ENCODE peak calls at places on chromosomes 6 and 20, in eight cellular contexts. A is heart left ventricle, T is GM23248, Z is right cardiac atrium, X is hepatocyte, M is thoracic aorta, H is sigmoid colon, Y is endothelial cell of umbilical vein. Q is an unnamed sample.

GRCh38 chr6:106767271-106767670 is 137.9 kb downstream of the QRSL1 start:
- DNase-seq in A (no peak), T (no peak), Z (no peak), X (no peak), M (no peak), H (no peak), Y (no peak), Q (no peak)

GRCh38 chr20:18057994-18058349 is 256 bp upstream of the OVOL2 start:
- DNase-seq in A (no peak), T (no peak), Z (no peak), X (no peak), M (no peak), H (no peak), Y (no peak), Q (peak; percentile 54)

GRCh38 chr6:90261801-90262200 is 34.8 kb downstream of the BACH2 start:
- DNase-seq in A (no peak), T (no peak), Z (no peak), X (no peak), M (no peak), H (no peak), Y (no peak), Q (no peak)

GRCh38 chr20:62046431-62046830 is 19.2 kb downstream of the TAF4 start:
- DNase-seq in A (no peak), T (no peak), Z (no peak), X (no peak), M (no peak), H (peak; percentile 15), Y (no peak), Q (peak; percentile 14)

GRCh38 chr6:42229720-42230119 is 12.1 kb upstream of the MRPS10 start:
- DNase-seq in A (no peak), T (no peak), Z (no peak), X (no peak), M (no peak), H (no peak), Y (no peak), Q (no peak)

GRCh38 chr6:142030115-142030619 is 102.6 kb upstream of the GJE1 start:
- DNase-seq in A (no peak), T (peak; percentile 56), Z (no peak), X (no peak), M (no peak), H (no peak), Y (peak; percentile 51), Q (no peak)

GRCh38 chr6:65745614-65746013 is 38.6 kb upstream of the EYS start:
- DNase-seq in A (no peak), T (no peak), Z (no peak), X (no peak), M (no peak), H (no peak), Y (no peak), Q (no peak)

GRCh38 chr6:149941583-149942460 is at the start of gene ULBP2:
- DNase-seq in A (peak; percentile 87), T (peak; percentile 99), Z (peak; percentile 93), X (peak; percentile 91), M (peak; percentile 67), H (peak; percentile 86), Y (peak; percentile 97), Q (peak; percentile 86)

GRCh38 chr6:161080263-161080970 is 88.8 kb downstream of the MAP3K4 start:
- DNase-seq in A (no peak), T (peak; percentile 58), Z (no peak), X (no peak), M (no peak), H (no peak), Y (no peak), Q (no peak)

GRCh38 chr6:76876922-76877553 is 586.3 kb downstream of the HTR1B start:
- DNase-seq in A (no peak), T (peak; percentile 24), Z (no peak), X (peak; percentile 91), M (no peak), H (no peak), Y (peak; percentile 37), Q (no peak)

GRCh38 chr6:134909701-134910595 is 40.0 kb downstream of the ALDH8A1 start:
- DNase-seq in A (no peak), T (peak; percentile 25), Z (no peak), X (no peak), M (no peak), H (no peak), Y (no peak), Q (no peak)

GRCh38 chr20:62405108-62405980 is 1.7 kb downstream of the CABLES2 start:
- DNase-seq in A (peak; percentile 44), T (peak; percentile 54), Z (peak; percentile 83), X (peak; percentile 74), M (no peak), H (peak; percentile 89), Y (peak; percentile 24), Q (no peak)

GRCh38 chr6:52548353-52548713 is 28.5 kb downstream of the TRAM2 start:
- DNase-seq in A (no peak), T (peak; percentile 56), Z (no peak), X (no peak), M (no peak), H (no peak), Y (no peak), Q (no peak)

GRCh38 chr6:52548999-52549398 is 27.9 kb downstream of the TRAM2 start:
- DNase-seq in A (no peak), T (no peak), Z (no peak), X (no peak), M (no peak), H (no peak), Y (no peak), Q (no peak)

GRCh38 chr6:52550014-52550575 is 26.8 kb downstream of the TRAM2 start:
- DNase-seq in A (no peak), T (no peak), Z (no peak), X (peak; percentile 32), M (no peak), H (no peak), Y (peak; percentile 86), Q (no peak)

GRCh38 chr6:52547647-52548352 is 29.1 kb downstream of the TRAM2 start:
- DNase-seq in A (no peak), T (no peak), Z (no peak), X (peak; percentile 52), M (no peak), H (no peak), Y (no peak), Q (no peak)

GRCh38 chr6:52549428-52549827 is 27.4 kb downstream of the TRAM2 start:
- DNase-seq in A (no peak), T (no peak), Z (no peak), X (no peak), M (no peak), H (no peak), Y (peak; percentile 30), Q (no peak)
- H3K4me1 ChIP-seq in A (peaks cover 57% of the 10 kb centered on the region), T (peaks cover 94% of the 10 kb centered on the region), Z (peaks cover 44% of the 10 kb centered on the region), X (peaks cover 61% of the 10 kb centered on the region), M (peaks cover 97% of the 10 kb centered on the region), H (no peaks in the 10 kb centered on the region), Y (peaks cover 81% of the 10 kb centered on the region), Q (peaks cover 72% of the 10 kb centered on the region)

GRCh38 chr20:50528804-50529351 is 18.7 kb downstream of the PTPN1 start:
- DNase-seq in A (no peak), T (peak; percentile 72), Z (no peak), X (no peak), M (no peak), H (no peak), Y (peak; percentile 50), Q (no peak)
- H3K27ac ChIP-seq in A (no peak overlapping the region), T (peak overlapping the region; percentile 61), Z (peak overlapping the region; percentile 3), X (peak overlapping the region; percentile 6), M (no peak overlapping the region), H (no peak overlapping the region), Y (peak overlapping the region; percentile 19), Q (no peak overlapping the region)

GRCh38 chr6:33201147-33201545 is 479 bp downstream of the SLC39A7 start:
- DNase-seq in A (no peak), T (no peak), Z (peak; percentile 75), X (no peak), M (no peak), H (no peak), Y (no peak), Q (no peak)

GRCh38 chr6:33198853-33199436 is 1.5 kb downstream of the RXRB start:
- DNase-seq in A (no peak), T (no peak), Z (peak; percentile 44), X (no peak), M (no peak), H (no peak), Y (no peak), Q (no peak)

GRCh38 chr6:33198159-33198852 is 2.2 kb downstream of the RXRB start:
- DNase-seq in A (no peak), T (no peak), Z (peak; percentile 40), X (no peak), M (no peak), H (no peak), Y (no peak), Q (no peak)

GRCh38 chr6:33200234-33201146 is at the start of the genes RXRB and SLC39A7:
- DNase-seq in A (peak; percentile 99), T (peak; percentile 100), Z (peak; percentile 100), X (peak; percentile 100), M (peak; percentile 99), H (peak; percentile 100), Y (peak; percentile 100), Q (peak; percentile 99)

DNA sequence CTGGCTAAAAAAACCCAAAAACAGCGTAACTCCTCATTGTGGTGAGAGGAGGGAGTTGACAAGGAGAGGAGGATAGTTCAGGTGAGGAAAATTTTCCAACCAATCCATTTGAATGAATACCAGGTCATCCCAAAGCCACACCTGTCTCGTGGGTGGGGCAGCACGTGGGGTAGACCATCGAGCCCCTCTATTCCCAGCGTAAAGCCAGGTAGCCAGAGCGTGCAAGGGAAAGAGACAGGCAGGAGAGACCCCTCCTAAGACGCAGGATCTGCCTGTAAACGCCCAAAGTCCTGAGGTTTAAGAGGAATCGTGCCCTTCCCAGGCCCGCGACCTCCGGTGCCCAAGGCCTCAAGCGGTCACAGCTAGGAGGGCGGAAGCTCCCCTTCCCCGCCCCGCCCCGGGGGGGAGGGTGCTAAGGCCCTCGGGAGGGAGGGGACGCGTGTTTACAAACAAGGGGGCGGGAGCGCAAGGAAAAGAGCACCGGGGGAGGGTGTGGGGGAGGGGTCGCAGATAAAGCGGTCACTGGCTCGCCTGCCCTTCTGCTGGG is 705 bp downstream of the RXRB start:
- DNase-seq in A (peak; percentile 78), T (peak; percentile 76), Z (peak; percentile 91), X (no peak), M (no peak), H (peak; percentile 86), Y (peak; percentile 53), Q (no peak)
- H3K4me1 ChIP-seq in A (peaks cover 36% of the 10 kb centered on the region), T (peaks cover 15% of the 10 kb centered on the region), Z (peaks cover 9% of the 10 kb centered on the region), X (peaks cover 23% of the 10 kb centered on the region), M (peaks cover 48% of the 10 kb centered on the region), H (no peaks in the 10 kb centered on the region), Y (peaks cover 25% of the 10 kb centered on the region), Q (peaks cover 59% of the 10 kb centered on the region)

DNA sequence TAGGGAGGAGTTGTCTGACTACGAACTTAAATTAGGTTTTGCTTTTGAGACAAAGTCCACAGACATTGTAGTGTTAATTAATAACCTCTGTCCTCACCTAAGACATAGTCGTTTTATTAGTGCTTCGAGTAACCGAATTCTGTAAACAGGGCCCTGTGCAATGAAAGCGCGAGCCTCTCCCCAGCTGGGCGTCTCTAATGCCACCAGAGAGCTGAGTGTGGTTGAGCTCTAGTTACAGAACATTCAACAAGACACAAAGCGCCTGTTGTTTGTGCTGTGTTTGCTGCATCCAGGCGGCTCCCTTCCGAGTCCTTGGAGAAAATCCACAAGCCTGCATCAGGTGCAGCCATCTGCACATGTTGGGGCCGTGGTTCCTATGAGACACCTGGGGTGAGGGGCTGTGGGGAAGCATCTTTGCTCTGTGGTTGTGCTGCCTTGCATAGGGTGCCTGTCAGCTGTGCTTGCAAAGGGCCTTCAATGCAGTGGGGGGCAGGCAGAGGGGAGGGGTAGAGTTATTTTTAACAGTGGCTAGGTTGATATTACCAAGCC is 63.9 kb downstream of the CD164 start:
- DNase-seq in A (no peak), T (no peak), Z (no peak), X (peak; percentile 66), M (no peak), H (no peak), Y (no peak), Q (no peak)
- H3K27ac ChIP-seq in A (peak overlapping the region; percentile 48), T (no peak overlapping the region), Z (no peak overlapping the region), X (peak overlapping the region; percentile 79), M (no peak overlapping the region), H (no peak overlapping the region), Y (no peak overlapping the region), Q (no peak overlapping the region)

Q was measured in lower lobe of right lung.